ENCODE peak calls at places on chromosome 15, in nine cellular contexts. S is endothelial cell; B is GM06990; V is uterus; P is stomach; U is CD8-positive, alpha-beta T cell; Z is Calu3; O is GM20000; N is AG09319. W is an unnamed sample.

GRCh38 chr15:58545307-58546065 is 113.7 kb downstream of the LIPC start:
- DNase-seq in S (no peak), B (no peak), V (no peak), P (peak; percentile 19), U (no peak), Z (no peak), O (no peak), N (no peak), W (no peak)

GRCh38 chr15:100224206-100225185 is 117.3 kb downstream of the ADAMTS17 start:
- DNase-seq in S (no peak), B (no peak), V (no peak), P (no peak), U (no peak), Z (no peak), O (no peak), N (no peak), W (peak; percentile 43)

GRCh38 chr15:69562564-69562963 is 109.9 kb downstream of the RPLP1 start:
- DNase-seq in S (no peak), B (no peak), V (no peak), P (peak; percentile 58), U (no peak), Z (no peak), O (no peak), N (no peak), W (no peak)

GRCh38 chr15:27828721-27829120 is 270.4 kb downstream of the OCA2 start:
- DNase-seq in S (no peak), B (no peak), V (no peak), P (no peak), U (no peak), Z (no peak), O (no peak), N (no peak), W (no peak)

GRCh38 chr15:39304201-39304841 is 276.6 kb upstream of the THBS1 start:
- DNase-seq in S (no peak), B (no peak), V (no peak), P (no peak), U (no peak), Z (no peak), O (no peak), N (peak; percentile 94), W (no peak)

GRCh38 chr15:20294651-20295237 is 246.9 kb downstream of the GOLGA6L6 start:
- DNase-seq in S (no peak), B (no peak), V (no peak), P (no peak), U (no peak), Z (no peak), O (no peak), N (no peak), W (no peak)

GRCh38 chr15:68637755-68638405 is 59.1 kb downstream of the CORO2B start:
- DNase-seq in S (no peak), B (no peak), V (peak; percentile 83), P (peak; percentile 38), U (no peak), Z (no peak), O (no peak), N (peak; percentile 81), W (no peak)

GRCh38 chr15:40293006-40293405 is 10.1 kb upstream of the ANKRD63 start:
- DNase-seq in S (no peak), B (no peak), V (no peak), P (no peak), U (no peak), Z (no peak), O (peak; percentile 12), N (no peak), W (no peak)

GRCh38 chr15:29792426-29793159 is 29.7 kb downstream of the TJP1 start:
- DNase-seq in S (no peak), B (no peak), V (no peak), P (no peak), U (no peak), Z (no peak), O (no peak), N (no peak), W (no peak)

GRCh38 chr15:76398702-76399101 is 62.1 kb downstream of the ISL2 start:
- DNase-seq in S (no peak), B (no peak), V (no peak), P (no peak), U (no peak), Z (no peak), O (no peak), N (no peak), W (no peak)

GRCh38 chr15:25543156-25543555 is 104.3 kb upstream of the UBE3A start:
- DNase-seq in S (no peak), B (no peak), V (peak; percentile 63), P (no peak), U (no peak), Z (no peak), O (no peak), N (no peak), W (no peak)

GRCh38 chr15:94231728-94232086 is 346 bp downstream of the MCTP2 start:
- DNase-seq in S (peak; percentile 20), B (no peak), V (no peak), P (peak; percentile 40), U (no peak), Z (no peak), O (peak; percentile 27), N (no peak), W (peak; percentile 1)

GRCh38 chr15:95327661-95328060 is 1002.8 kb upstream of the NR2F2 start:
- DNase-seq in S (no peak), B (no peak), V (no peak), P (no peak), U (no peak), Z (no peak), O (no peak), N (no peak), W (peak; percentile 7)

GRCh38 chr15:47505712-47506542 is 211.4 kb upstream of the SEMA6D start:
- DNase-seq in S (no peak), B (no peak), V (no peak), P (no peak), U (no peak), Z (no peak), O (no peak), N (peak; percentile 67), W (no peak)

GRCh38 chr15:25839638-25840156 is 23.4 kb downstream of the ATP10A start:
- DNase-seq in S (no peak), B (no peak), V (no peak), P (no peak), U (no peak), Z (no peak), O (no peak), N (no peak), W (no peak)

GRCh38 chr15:62928242-62928995 is 114.1 kb upstream of the TPM1 start:
- DNase-seq in S (no peak), B (no peak), V (no peak), P (no peak), U (no peak), Z (peak; percentile 70), O (no peak), N (peak; percentile 79), W (no peak)
- TF ChIP-seq CTCF in S (no peak), B (no peak), V (no peak), P (no peak), U (no peak), Z (peak; percentile 45), O (no peak), N (peak; percentile 39), W (peak; percentile 20)

DNA sequence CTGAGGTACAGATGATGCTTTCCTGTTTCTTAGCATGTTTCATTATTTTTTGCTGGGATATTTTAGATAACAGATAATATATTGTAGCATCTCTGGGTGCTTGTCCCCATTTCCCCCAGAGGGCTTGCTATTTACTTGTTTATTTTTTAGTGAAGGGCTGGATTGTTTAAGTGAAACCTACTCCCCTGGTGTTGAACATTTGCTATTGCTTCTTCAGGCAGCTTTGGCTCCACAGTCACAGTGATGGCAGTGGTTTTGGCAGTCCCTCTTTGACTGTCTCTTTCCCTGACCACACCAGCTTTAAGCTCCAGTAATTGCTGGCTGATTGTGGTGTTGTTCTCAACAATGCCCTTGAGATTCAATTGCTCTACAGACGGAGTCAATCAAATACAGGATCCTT is 128.9 kb downstream of the KLF13 start:
- DNase-seq in S (no peak), B (no peak), V (no peak), P (no peak), U (no peak), Z (no peak), O (no peak), N (no peak), W (no peak)
- TF ChIP-seq CTCF in S (peak; percentile 40), B (peak; percentile 42), V (no peak), P (no peak), U (no peak), Z (no peak), O (no peak), N (no peak), W (peak; percentile 37)

GRCh38 chr15:62124953-62125263 is 40.2 kb downstream of the C2CD4B start:
- DNase-seq in S (no peak), B (no peak), V (no peak), P (no peak), U (no peak), Z (no peak), O (no peak), N (no peak), W (no peak)
- TF ChIP-seq CTCF in S (no peak), B (peak; percentile 18), V (no peak), P (no peak), U (no peak), Z (no peak), O (no peak), N (no peak), W (no peak)

GRCh38 chr15:97993310-97993738 is 32.8 kb downstream of the ARRDC4 start:
- DNase-seq in S (no peak), B (no peak), V (no peak), P (no peak), U (no peak), Z (no peak), O (no peak), N (no peak), W (no peak)

GRCh38 chr15:97995192-97995591 is 34.7 kb downstream of the ARRDC4 start:
- DNase-seq in S (no peak), B (no peak), V (no peak), P (no peak), U (no peak), Z (peak; percentile 41), O (no peak), N (no peak), W (no peak)

GRCh38 chr15:97998307-97999071 is 38.0 kb downstream of the ARRDC4 start:
- DNase-seq in S (no peak), B (no peak), V (no peak), P (no peak), U (no peak), Z (no peak), O (no peak), N (no peak), W (no peak)

GRCh38 chr15:97992831-97993230 is 32.3 kb downstream of the ARRDC4 start:
- DNase-seq in S (no peak), B (no peak), V (no peak), P (no peak), U (no peak), Z (no peak), O (no peak), N (no peak), W (no peak)

DNA sequence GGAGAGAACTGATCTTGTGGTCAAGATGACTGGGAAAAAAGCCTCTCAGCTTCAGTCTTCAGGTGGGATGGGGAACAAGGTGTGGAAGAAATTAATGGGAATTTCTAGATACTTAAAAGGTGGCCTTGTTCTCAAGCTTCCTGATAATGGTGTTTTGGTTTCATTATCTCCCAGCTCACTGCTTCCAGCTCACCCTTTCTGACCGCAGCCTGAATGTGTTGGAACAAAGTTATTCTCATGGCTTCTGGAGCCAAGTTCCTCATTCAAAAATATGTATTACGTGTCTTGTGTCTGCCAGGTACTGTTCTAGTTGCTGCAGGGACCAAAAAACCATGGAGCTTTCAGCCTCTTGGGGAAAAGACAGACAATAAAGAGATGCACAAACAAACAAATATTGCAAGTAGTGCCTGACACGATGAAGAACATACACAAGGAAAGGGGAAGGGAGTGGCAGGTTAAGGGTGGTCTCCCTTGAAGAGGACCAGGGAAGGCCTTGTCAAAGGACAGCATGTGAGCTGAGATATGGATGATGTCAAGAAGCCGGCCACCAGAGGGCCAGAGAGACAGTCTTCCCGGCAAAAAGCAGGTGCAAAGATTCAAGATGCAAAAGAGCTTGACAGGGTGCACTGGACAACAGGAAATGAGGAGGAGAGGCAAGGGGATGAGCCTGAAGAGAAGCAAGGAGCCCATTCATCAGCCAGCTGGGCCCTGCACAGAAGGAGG is 35.5 kb downstream of the ARRDC4 start:
- DNase-seq in S (peak; percentile 12), B (no peak), V (peak; percentile 18), P (peak; percentile 37), U (no peak), Z (peak; percentile 65), O (no peak), N (no peak), W (peak; percentile 5)
- TF ChIP-seq CTCF in S (peak; percentile 36), B (peak; percentile 16), V (no peak), P (no peak), U (no peak), Z (peak; percentile 69), O (no peak), N (peak; percentile 29), W (peak; percentile 49)